ENCODE peak calls at places on chromosomes 11 and 22, in seven cellular contexts. One of them, this sample, is unnamed.

GRCh38 chr11:119422505-119423416 is at the start of gene THY1:
- DNase-seq in stomach: no peak
- DNase-seq in kidney epithelial cell: no peak
- DNase-seq in GM23248: peak
- DNase-seq in GM23338: peak
- DNase-seq in WERI-Rb-1: peak
- DNase-seq in CD4-positive, CD25-positive, alpha-beta regulatory T cell: no peak
- DNase-seq in this sample: no peak

GRCh38 chr11:6357222-6357621 is 33.1 kb upstream of the SMPD1 start:
- DNase-seq in CD4-positive, CD25-positive, alpha-beta regulatory T cell: peak
- DNase-seq in WERI-Rb-1: no peak
- DNase-seq in GM23338: no peak
- DNase-seq in kidney epithelial cell: peak
- DNase-seq in GM23248: peak
- DNase-seq in stomach: no peak
- DNase-seq in this sample: peak

GRCh38 chr11:44112083-44112865 is 16.8 kb downstream of the EXT2 start:
- DNase-seq in GM23248: peak
- DNase-seq in GM23338: no peak
- DNase-seq in stomach: no peak
- DNase-seq in kidney epithelial cell: no peak
- DNase-seq in WERI-Rb-1: no peak
- DNase-seq in CD4-positive, CD25-positive, alpha-beta regulatory T cell: no peak
- DNase-seq in this sample: no peak

GRCh38 chr11:114068327-114068726 is 8.8 kb downstream of the ZBTB16 start:
- DNase-seq in CD4-positive, CD25-positive, alpha-beta regulatory T cell: no peak
- DNase-seq in kidney epithelial cell: no peak
- DNase-seq in WERI-Rb-1: no peak
- DNase-seq in GM23338: no peak
- DNase-seq in GM23248: no peak
- DNase-seq in stomach: no peak
- DNase-seq in this sample: no peak

GRCh38 chr22:26287382-26288228 is 118.3 kb downstream of the SEZ6L start:
- DNase-seq in GM23338: no peak
- DNase-seq in GM23248: no peak
- DNase-seq in CD4-positive, CD25-positive, alpha-beta regulatory T cell: no peak
- DNase-seq in WERI-Rb-1: no peak
- DNase-seq in kidney epithelial cell: no peak
- DNase-seq in stomach: no peak
- DNase-seq in this sample: no peak

GRCh38 chr11:47430524-47430923 is 4.3 kb upstream of the PSMC3 start:
- DNase-seq in CD4-positive, CD25-positive, alpha-beta regulatory T cell: no peak
- DNase-seq in kidney epithelial cell: no peak
- DNase-seq in WERI-Rb-1: no peak
- DNase-seq in stomach: no peak
- DNase-seq in GM23248: no peak
- DNase-seq in GM23338: no peak
- DNase-seq in this sample: no peak

GRCh38 chr11:8016396-8016949 is 29.3 kb downstream of the EIF3F start:
- DNase-seq in GM23338: peak
- DNase-seq in WERI-Rb-1: no peak
- DNase-seq in GM23248: peak
- DNase-seq in stomach: no peak
- DNase-seq in kidney epithelial cell: no peak
- DNase-seq in CD4-positive, CD25-positive, alpha-beta regulatory T cell: no peak
- DNase-seq in this sample: peak

GRCh38 chr22:40326905-40327735 is 19.2 kb upstream of the ADSL start:
- DNase-seq in stomach: no peak
- DNase-seq in CD4-positive, CD25-positive, alpha-beta regulatory T cell: peak
- DNase-seq in GM23338: peak
- DNase-seq in GM23248: peak
- DNase-seq in kidney epithelial cell: no peak
- DNase-seq in WERI-Rb-1: no peak
- DNase-seq in this sample: no peak

GRCh38 chr11:64060861-64061444 is 25.2 kb downstream of the FLRT1 start:
- DNase-seq in GM23338: peak
- DNase-seq in stomach: peak
- DNase-seq in CD4-positive, CD25-positive, alpha-beta regulatory T cell: peak
- DNase-seq in GM23248: peak
- DNase-seq in WERI-Rb-1: peak
- DNase-seq in kidney epithelial cell: no peak
- DNase-seq in this sample: no peak

GRCh38 chr11:120137187-120137610 is 714 bp downstream of the TRIM29 start:
- DNase-seq in WERI-Rb-1: no peak
- DNase-seq in kidney epithelial cell: no peak
- DNase-seq in CD4-positive, CD25-positive, alpha-beta regulatory T cell: no peak
- DNase-seq in GM23248: no peak
- DNase-seq in stomach: peak
- DNase-seq in GM23338: no peak
- DNase-seq in this sample: peak

GRCh38 chr11:66880484-66881211 is 23.8 kb downstream of the LRFN4 start:
- DNase-seq in GM23248: no peak
- DNase-seq in GM23338: peak
- DNase-seq in stomach: peak
- DNase-seq in kidney epithelial cell: peak
- DNase-seq in CD4-positive, CD25-positive, alpha-beta regulatory T cell: peak
- DNase-seq in WERI-Rb-1: no peak
- DNase-seq in this sample: no peak

GRCh38 chr11:2885017-2885675 is 429 bp downstream of the CDKN1C start:
- DNase-seq in CD4-positive, CD25-positive, alpha-beta regulatory T cell: peak
- DNase-seq in GM23248: peak
- DNase-seq in kidney epithelial cell: no peak
- DNase-seq in GM23338: peak
- DNase-seq in WERI-Rb-1: peak
- DNase-seq in stomach: peak
- DNase-seq in this sample: no peak
- H3K4me3 ChIP-seq in CD4-positive, CD25-positive, alpha-beta regulatory T cell: peak
- H3K4me3 ChIP-seq in GM23248: peak
- H3K4me3 ChIP-seq in kidney epithelial cell: peak
- H3K4me3 ChIP-seq in GM23338: peak
- H3K4me3 ChIP-seq in WERI-Rb-1: peak
- H3K4me3 ChIP-seq in stomach: peak
- H3K4me3 ChIP-seq in this sample: peak

GRCh38 chr22:37802310-37803194 is 5.2 kb upstream of the GCAT start:
- DNase-seq in WERI-Rb-1: peak
- DNase-seq in GM23248: peak
- DNase-seq in CD4-positive, CD25-positive, alpha-beta regulatory T cell: no peak
- DNase-seq in stomach: peak
- DNase-seq in GM23338: peak
- DNase-seq in kidney epithelial cell: no peak
- DNase-seq in this sample: no peak
- H3K4me3 ChIP-seq in WERI-Rb-1: peak
- H3K4me3 ChIP-seq in GM23248: peak
- H3K4me3 ChIP-seq in CD4-positive, CD25-positive, alpha-beta regulatory T cell: peak
- H3K4me3 ChIP-seq in stomach: peak
- H3K4me3 ChIP-seq in GM23338: peak
- H3K4me3 ChIP-seq in kidney epithelial cell: peak
- H3K4me3 ChIP-seq in this sample: peak

DNA sequence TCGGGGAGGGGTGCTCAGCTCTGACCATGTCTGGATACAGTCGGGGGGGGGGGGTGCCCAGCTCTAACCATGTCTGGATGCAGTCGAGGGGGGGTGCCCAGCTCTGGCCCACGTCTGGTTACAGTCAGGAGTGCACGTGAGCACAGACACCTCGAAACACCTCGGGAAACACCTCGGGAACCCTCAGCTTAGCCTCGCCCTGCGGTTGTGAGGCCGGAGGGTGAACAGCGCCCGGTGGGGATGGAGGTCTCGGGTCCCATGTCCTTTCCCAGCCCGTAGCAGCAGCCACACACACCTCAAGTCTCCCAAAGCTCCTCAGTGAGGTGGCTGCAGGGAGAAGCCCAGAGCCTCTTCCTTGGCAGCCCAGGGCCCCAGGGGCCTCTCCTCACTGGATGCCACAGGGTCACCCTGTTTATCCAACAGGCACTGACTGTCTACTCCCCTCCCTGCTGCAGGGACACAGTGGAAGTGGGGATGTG is 2.1 kb downstream of the SIGIRR start:
- DNase-seq in GM23248: no peak
- DNase-seq in stomach: no peak
- DNase-seq in WERI-Rb-1: no peak
- DNase-seq in CD4-positive, CD25-positive, alpha-beta regulatory T cell: no peak
- DNase-seq in GM23338: no peak
- DNase-seq in kidney epithelial cell: no peak
- DNase-seq in this sample: no peak
- H3K4me3 ChIP-seq in GM23248: no peak
- H3K4me3 ChIP-seq in stomach: no peak
- H3K4me3 ChIP-seq in WERI-Rb-1: no peak
- H3K4me3 ChIP-seq in CD4-positive, CD25-positive, alpha-beta regulatory T cell: peak
- H3K4me3 ChIP-seq in GM23338: no peak
- H3K4me3 ChIP-seq in kidney epithelial cell: no peak
- H3K4me3 ChIP-seq in this sample: no peak

GRCh38 chr11:33290319-33290718 is 33.1 kb downstream of the HIPK3 start:
- DNase-seq in stomach: no peak
- DNase-seq in GM23338: no peak
- DNase-seq in CD4-positive, CD25-positive, alpha-beta regulatory T cell: no peak
- DNase-seq in kidney epithelial cell: no peak
- DNase-seq in WERI-Rb-1: no peak
- DNase-seq in GM23248: no peak
- DNase-seq in this sample: no peak

GRCh38 chr11:33294224-33294623 is 37.0 kb downstream of the HIPK3 start:
- DNase-seq in WERI-Rb-1: no peak
- DNase-seq in stomach: no peak
- DNase-seq in GM23338: no peak
- DNase-seq in CD4-positive, CD25-positive, alpha-beta regulatory T cell: no peak
- DNase-seq in kidney epithelial cell: no peak
- DNase-seq in GM23248: no peak
- DNase-seq in this sample: no peak

GRCh38 chr11:33294797-33295196 is 37.6 kb downstream of the HIPK3 start:
- DNase-seq in GM23338: no peak
- DNase-seq in kidney epithelial cell: no peak
- DNase-seq in GM23248: no peak
- DNase-seq in stomach: no peak
- DNase-seq in WERI-Rb-1: no peak
- DNase-seq in CD4-positive, CD25-positive, alpha-beta regulatory T cell: no peak
- DNase-seq in this sample: no peak

GRCh38 chr11:33292306-33292705 is 35.1 kb downstream of the HIPK3 start:
- DNase-seq in kidney epithelial cell: no peak
- DNase-seq in stomach: no peak
- DNase-seq in GM23248: no peak
- DNase-seq in CD4-positive, CD25-positive, alpha-beta regulatory T cell: no peak
- DNase-seq in WERI-Rb-1: no peak
- DNase-seq in GM23338: no peak
- DNase-seq in this sample: no peak

DNA sequence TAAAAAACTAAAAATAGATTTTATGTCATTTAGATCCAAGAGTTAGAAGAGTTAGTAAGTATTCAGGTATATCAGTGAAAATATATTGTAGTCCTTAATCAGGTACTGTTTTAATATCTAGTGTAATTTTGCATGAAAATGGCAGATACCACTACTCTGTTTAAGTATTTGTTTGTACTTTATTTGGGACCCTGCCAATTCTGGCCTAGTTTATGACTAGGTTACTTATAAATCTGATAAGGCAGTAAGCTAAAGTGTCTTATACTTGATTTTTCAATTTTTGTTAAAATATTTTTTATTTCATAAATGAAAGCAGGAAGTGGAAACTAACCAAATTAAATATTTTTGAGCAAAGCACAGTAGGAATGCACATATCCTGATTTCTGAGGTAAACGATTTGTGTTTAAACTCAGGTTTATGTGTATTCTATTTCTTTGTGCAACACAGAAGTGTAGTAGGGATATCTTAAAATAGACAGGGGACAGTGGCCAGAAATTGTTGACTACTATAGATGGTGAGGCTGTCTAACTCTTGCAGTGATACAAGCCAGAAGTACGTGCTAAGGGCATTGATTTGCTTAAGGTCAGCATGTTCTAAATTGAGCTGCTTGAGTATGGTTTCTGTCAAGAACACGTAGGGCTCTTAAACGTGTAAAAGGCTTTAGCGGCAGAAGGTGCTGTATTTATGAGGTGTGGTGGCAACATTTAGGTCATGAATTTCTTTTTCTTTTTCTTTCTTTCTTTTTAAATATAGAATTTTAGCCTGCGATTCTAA is 34.0 kb downstream of the HIPK3 start:
- DNase-seq in GM23248: no peak
- DNase-seq in kidney epithelial cell: no peak
- DNase-seq in stomach: no peak
- DNase-seq in CD4-positive, CD25-positive, alpha-beta regulatory T cell: no peak
- DNase-seq in GM23338: no peak
- DNase-seq in WERI-Rb-1: no peak
- DNase-seq in this sample: no peak
- H3K4me3 ChIP-seq in GM23248: no peak
- H3K4me3 ChIP-seq in kidney epithelial cell: no peak
- H3K4me3 ChIP-seq in stomach: no peak
- H3K4me3 ChIP-seq in CD4-positive, CD25-positive, alpha-beta regulatory T cell: no peak
- H3K4me3 ChIP-seq in GM23338: no peak
- H3K4me3 ChIP-seq in WERI-Rb-1: no peak
- H3K4me3 ChIP-seq in this sample: peak

This sample was measured in coronary artery.